ENCODE peak calls at places on chromosomes 16 and 17, in seven cellular contexts. H is PC-9, I is left ventricle myocardium inferior, V is endothelial cell, O is AG04450, G is tibial artery, S is neural progenitor cell. Z is an unnamed sample.

GRCh38 chr17:75428775-75429469 is 23.4 kb upstream of the GRB2 start:
- DNase-seq in H (no peak), I (no peak), V (no peak), O (peak), G (no peak), S (no peak), Z (no peak)

GRCh38 chr17:16942141-16943031 is 29.5 kb downstream of the TNFRSF13B start:
- DNase-seq in H (no peak), I (no peak), V (no peak), O (peak), G (peak), S (no peak), Z (peak)

GRCh38 chr16:66935319-66936011 is at the start of gene CES2:
- DNase-seq in H (peak), I (peak), V (no peak), O (no peak), G (no peak), S (no peak), Z (no peak)

GRCh38 chr16:70800306-70800705 is 652 bp downstream of the VAC14 start:
- DNase-seq in H (no peak), I (no peak), V (no peak), O (no peak), G (no peak), S (no peak), Z (no peak)

GRCh38 chr16:65377131-65377649 is 255.3 kb upstream of the CDH11 start:
- DNase-seq in H (no peak), I (no peak), V (no peak), O (no peak), G (no peak), S (no peak), Z (no peak)

GRCh38 chr17:19495828-19496227 is 37.8 kb upstream of the SLC47A1 start:
- DNase-seq in H (no peak), I (no peak), V (no peak), O (no peak), G (no peak), S (no peak), Z (no peak)

GRCh38 chr16:81900456-81900855 is 110.8 kb downstream of the SDR42E1 start:
- DNase-seq in H (no peak), I (no peak), V (no peak), O (no peak), G (no peak), S (no peak), Z (no peak)

GRCh38 chr16:12337776-12338655 is 361.5 kb downstream of the SNX29 start:
- DNase-seq in H (no peak), I (no peak), V (no peak), O (no peak), G (no peak), S (no peak), Z (no peak)

GRCh38 chr17:80146121-80147034 is 550 bp downstream of the EIF4A3 start:
- DNase-seq in H (no peak), I (no peak), V (peak), O (no peak), G (no peak), S (peak), Z (no peak)

GRCh38 chr17:69539781-69540319 is 125.4 kb downstream of the MAP2K6 start:
- DNase-seq in H (no peak), I (no peak), V (no peak), O (peak), G (no peak), S (no peak), Z (no peak)

GRCh38 chr16:22624759-22625533 is 114.3 kb downstream of the NPIPB5 start:
- DNase-seq in H (no peak), I (no peak), V (no peak), O (no peak), G (no peak), S (no peak), Z (peak)

GRCh38 chr17:58085039-58085715 is 2.0 kb downstream of the DYNLL2 start:
- DNase-seq in H (no peak), I (no peak), V (no peak), O (no peak), G (no peak), S (no peak), Z (peak)
- TF ChIP-seq CTCF in H (no peak), I (no peak), V (no peak), O (no peak), G (no peak), S (no peak), Z (no peak)

GRCh38 chr17:9406046-9406631 is 169.5 kb downstream of the STX8 start:
- DNase-seq in H (no peak), I (no peak), V (no peak), O (no peak), G (no peak), S (no peak), Z (no peak)

GRCh38 chr17:9401434-9401833 is 174.2 kb downstream of the STX8 start:
- DNase-seq in H (peak), I (no peak), V (no peak), O (peak), G (no peak), S (no peak), Z (no peak)

GRCh38 chr17:9408381-9408780 is 167.2 kb downstream of the STX8 start:
- DNase-seq in H (no peak), I (no peak), V (no peak), O (no peak), G (no peak), S (no peak), Z (no peak)

GRCh38 chr17:9403207-9403606 is 172.4 kb downstream of the STX8 start:
- DNase-seq in H (no peak), I (no peak), V (no peak), O (no peak), G (no peak), S (no peak), Z (no peak)

DNA sequence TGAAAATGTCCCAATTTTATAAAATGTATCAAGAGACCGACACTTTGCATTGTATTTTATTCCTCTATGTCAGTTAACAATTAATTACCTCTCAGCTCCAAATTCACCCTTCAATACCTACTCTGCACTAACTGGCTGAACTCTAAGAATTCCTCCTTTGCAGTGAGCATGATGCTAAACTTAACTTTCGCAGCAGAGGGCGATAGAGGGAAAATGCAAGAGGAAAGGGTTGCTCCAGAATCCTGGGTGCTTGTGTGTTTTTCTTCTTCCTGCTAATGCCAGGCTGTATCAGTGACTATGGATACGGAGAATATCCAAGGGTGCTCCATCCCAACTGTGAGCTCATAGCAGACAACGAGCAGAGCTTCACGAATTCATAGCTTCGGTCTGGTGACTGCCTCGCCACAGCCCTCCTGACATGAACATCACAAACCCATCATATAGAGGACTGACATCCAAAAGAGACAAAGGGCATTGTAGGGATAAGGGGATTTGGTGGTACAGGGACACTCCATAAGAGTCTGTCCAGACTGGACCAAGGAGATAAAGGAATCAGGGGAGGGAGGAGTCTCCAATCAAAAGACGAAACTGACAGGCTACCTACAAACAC is 172.9 kb downstream of the STX8 start:
- DNase-seq in H (peak), I (no peak), V (peak), O (no peak), G (no peak), S (peak), Z (no peak)
- TF ChIP-seq CTCF in H (peak), I (peak), V (peak), O (peak), G (no peak), S (peak), Z (peak)

GRCh38 chr16:20327444-20328041 is at the start of gene GP2:
- DNase-seq in H (no peak), I (no peak), V (no peak), O (no peak), G (no peak), S (peak), Z (no peak)
- TF ChIP-seq CTCF in H (no peak), I (no peak), V (no peak), O (no peak), G (no peak), S (peak), Z (no peak)

GRCh38 chr17:82836823-82837357 is 2.9 kb downstream of the ZNF750 start:
- DNase-seq in H (no peak), I (no peak), V (no peak), O (no peak), G (peak), S (peak), Z (no peak)
- TF ChIP-seq CTCF in H (no peak), I (peak), V (no peak), O (peak), G (no peak), S (peak), Z (no peak)

DNA sequence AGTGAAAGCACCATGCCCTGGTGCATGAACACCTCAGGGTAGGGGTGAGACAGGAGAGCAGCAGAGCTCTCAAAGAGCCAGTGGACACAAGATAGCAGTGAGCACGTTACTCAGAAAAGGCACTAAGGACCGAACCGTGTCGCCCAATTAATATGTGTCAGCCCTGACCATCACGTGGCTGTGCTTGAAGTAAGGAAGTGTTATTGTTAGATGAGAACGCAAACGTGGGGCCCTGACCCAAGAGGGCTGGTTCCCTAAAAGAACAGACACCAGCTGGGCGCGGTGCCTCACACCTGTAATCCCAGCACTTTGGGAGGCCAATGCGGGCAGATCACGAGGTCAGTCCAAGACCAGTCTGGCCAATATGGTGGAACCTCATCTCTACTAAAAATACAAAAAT is 16.3 kb downstream of the AXIN1 start:
- DNase-seq in H (no peak), I (no peak), V (no peak), O (no peak), G (no peak), S (no peak), Z (no peak)
- TF ChIP-seq CTCF in H (no peak), I (no peak), V (no peak), O (no peak), G (no peak), S (no peak), Z (no peak)

GRCh38 chr17:78925234-78925633 is at the start of gene TIMP2:
- DNase-seq in H (peak), I (peak), V (peak), O (peak), G (peak), S (peak), Z (peak)
- TF ChIP-seq CTCF in H (peak), I (peak), V (peak), O (no peak), G (peak), S (peak), Z (peak)